ENCODE peak calls at places on chromosomes 11 and 22, in seven cellular contexts. One of them, this sample, is unnamed.
A peak's percentile ranks its signal among the peaks of the same experiment; 100 is the strongest.

GRCh38 chr11:47603295-47603694 is 9.1 kb upstream of the C1QTNF4 start:
- DNase-seq in suprapubic skin: no peak
- DNase-seq in foreskin keratinocyte: no peak
- DNase-seq in lower leg skin: no peak
- DNase-seq in BJ: no peak
- DNase-seq in brain microvascular endothelial cell: no peak
- DNase-seq in bronchial epithelial cell: no peak
- DNase-seq in this sample: no peak

GRCh38 chr11:59761985-59762384 is 6.8 kb downstream of the STX3 start:
- DNase-seq in bronchial epithelial cell: no peak
- DNase-seq in BJ: no peak
- DNase-seq in lower leg skin: no peak
- DNase-seq in brain microvascular endothelial cell: no peak
- DNase-seq in suprapubic skin: no peak
- DNase-seq in foreskin keratinocyte: no peak
- DNase-seq in this sample: no peak

GRCh38 chr11:87007938-87008337 is 29.8 kb upstream of the TMEM135 start:
- DNase-seq in suprapubic skin: no peak
- DNase-seq in bronchial epithelial cell: no peak
- DNase-seq in foreskin keratinocyte: no peak
- DNase-seq in brain microvascular endothelial cell: no peak
- DNase-seq in lower leg skin: no peak
- DNase-seq in BJ: peak; percentile 23
- DNase-seq in this sample: no peak

GRCh38 chr11:14300661-14301304 is 58.2 kb downstream of the RRAS2 start:
- DNase-seq in lower leg skin: no peak
- DNase-seq in suprapubic skin: no peak
- DNase-seq in foreskin keratinocyte: peak; percentile 58
- DNase-seq in brain microvascular endothelial cell: peak; percentile 76
- DNase-seq in bronchial epithelial cell: peak; percentile 72
- DNase-seq in BJ: no peak
- DNase-seq in this sample: peak; percentile 6

GRCh38 chr11:61973603-61974162 is 6.2 kb upstream of the FTH1 start:
- DNase-seq in lower leg skin: peak; percentile 91
- DNase-seq in brain microvascular endothelial cell: no peak
- DNase-seq in BJ: no peak
- DNase-seq in foreskin keratinocyte: peak; percentile 87
- DNase-seq in suprapubic skin: no peak
- DNase-seq in bronchial epithelial cell: peak; percentile 91
- DNase-seq in this sample: no peak

GRCh38 chr11:30244255-30244654 is 13.4 kb downstream of the FSHB start:
- DNase-seq in BJ: no peak
- DNase-seq in bronchial epithelial cell: peak; percentile 79
- DNase-seq in foreskin keratinocyte: peak; percentile 83
- DNase-seq in lower leg skin: no peak
- DNase-seq in suprapubic skin: no peak
- DNase-seq in brain microvascular endothelial cell: peak; percentile 55
- DNase-seq in this sample: no peak

GRCh38 chr22:22474733-22475132 is 33.8 kb downstream of the ZNF280B start:
- DNase-seq in brain microvascular endothelial cell: no peak
- DNase-seq in BJ: no peak
- DNase-seq in foreskin keratinocyte: no peak
- DNase-seq in lower leg skin: no peak
- DNase-seq in suprapubic skin: no peak
- DNase-seq in bronchial epithelial cell: no peak
- DNase-seq in this sample: no peak

GRCh38 chr11:100105605-100106358 is 581.3 kb upstream of the ARHGAP42 start:
- DNase-seq in bronchial epithelial cell: no peak
- DNase-seq in lower leg skin: no peak
- DNase-seq in brain microvascular endothelial cell: no peak
- DNase-seq in BJ: no peak
- DNase-seq in suprapubic skin: no peak
- DNase-seq in foreskin keratinocyte: no peak
- DNase-seq in this sample: no peak

GRCh38 chr11:122784325-122785155 is 53.8 kb upstream of the CRTAM start:
- DNase-seq in suprapubic skin: no peak
- DNase-seq in lower leg skin: no peak
- DNase-seq in BJ: peak; percentile 79
- DNase-seq in bronchial epithelial cell: peak; percentile 79
- DNase-seq in brain microvascular endothelial cell: peak; percentile 94
- DNase-seq in foreskin keratinocyte: peak; percentile 90
- DNase-seq in this sample: peak; percentile 20

GRCh38 chr11:23021287-23021863 is 161.1 kb upstream of the CCDC179 start:
- DNase-seq in brain microvascular endothelial cell: peak; percentile 31
- DNase-seq in suprapubic skin: no peak
- DNase-seq in BJ: no peak
- DNase-seq in foreskin keratinocyte: peak; percentile 14
- DNase-seq in bronchial epithelial cell: peak; percentile 15
- DNase-seq in lower leg skin: no peak
- DNase-seq in this sample: no peak

GRCh38 chr22:41327124-41327523 is 25.8 kb downstream of the ZC3H7B start:
- DNase-seq in lower leg skin: no peak
- DNase-seq in foreskin keratinocyte: no peak
- DNase-seq in BJ: no peak
- DNase-seq in brain microvascular endothelial cell: no peak
- DNase-seq in suprapubic skin: no peak
- DNase-seq in bronchial epithelial cell: no peak
- DNase-seq in this sample: no peak

GRCh38 chr11:78460468-78460867 is 42.8 kb upstream of the GAB2 start:
- DNase-seq in BJ: no peak
- DNase-seq in suprapubic skin: no peak
- DNase-seq in bronchial epithelial cell: peak; percentile 41
- DNase-seq in brain microvascular endothelial cell: peak; percentile 48
- DNase-seq in lower leg skin: no peak
- DNase-seq in foreskin keratinocyte: peak; percentile 43
- DNase-seq in this sample: no peak

GRCh38 chr11:27282806-27283205 is 80.2 kb downstream of the CCDC34 start:
- DNase-seq in lower leg skin: no peak
- DNase-seq in suprapubic skin: no peak
- DNase-seq in brain microvascular endothelial cell: peak; percentile 63
- DNase-seq in BJ: no peak
- DNase-seq in bronchial epithelial cell: no peak
- DNase-seq in foreskin keratinocyte: no peak
- DNase-seq in this sample: no peak

DNA sequence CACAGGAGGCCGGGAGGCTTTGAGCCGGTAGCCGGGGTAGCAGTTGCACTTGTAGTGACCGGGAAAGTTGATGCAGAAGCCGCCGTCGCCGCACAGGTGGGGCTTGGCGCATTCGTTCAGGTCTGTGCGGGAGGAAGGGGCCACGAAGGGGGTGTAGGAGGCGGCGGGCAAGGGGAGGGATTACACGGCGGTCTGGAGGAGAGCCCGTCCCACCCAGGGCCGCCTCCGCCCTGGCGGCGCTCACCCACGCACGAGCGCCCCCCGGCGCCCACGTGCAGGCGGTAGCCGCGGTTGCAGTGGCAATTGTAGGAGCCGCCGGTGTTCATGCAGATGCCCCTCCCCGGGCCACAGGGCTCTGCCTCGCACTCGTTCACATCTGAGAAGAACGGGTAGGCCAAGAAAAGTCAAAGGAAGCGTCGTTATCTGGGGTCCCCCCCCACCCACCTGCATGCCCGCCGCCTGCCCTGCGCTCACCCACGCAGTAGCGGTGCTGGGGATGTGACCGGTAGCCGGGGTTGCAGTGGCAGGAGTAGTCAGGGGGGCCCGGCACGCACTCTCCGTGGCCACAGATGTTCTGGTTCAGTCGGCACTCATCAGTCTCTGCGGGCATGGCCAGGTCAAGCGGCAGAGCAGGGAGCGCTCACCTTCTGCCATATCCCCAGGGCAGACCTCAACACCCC is 10.6 kb downstream of the LTBP3 start:
- DNase-seq in brain microvascular endothelial cell: no peak
- DNase-seq in bronchial epithelial cell: no peak
- DNase-seq in BJ: no peak
- DNase-seq in suprapubic skin: no peak
- DNase-seq in lower leg skin: no peak
- DNase-seq in foreskin keratinocyte: no peak
- DNase-seq in this sample: no peak
- TF ChIP-seq CTCF in brain microvascular endothelial cell: no peak
- TF ChIP-seq CTCF in bronchial epithelial cell: no peak
- TF ChIP-seq CTCF in BJ: no peak
- TF ChIP-seq CTCF in suprapubic skin: no peak
- TF ChIP-seq CTCF in lower leg skin: no peak
- TF ChIP-seq CTCF in foreskin keratinocyte: no peak
- TF ChIP-seq CTCF in this sample: no peak

GRCh38 chr11:132278801-132279574 is 908.6 kb downstream of the NTM start:
- DNase-seq in bronchial epithelial cell: peak; percentile 29
- DNase-seq in lower leg skin: no peak
- DNase-seq in suprapubic skin: no peak
- DNase-seq in foreskin keratinocyte: peak; percentile 59
- DNase-seq in brain microvascular endothelial cell: peak; percentile 69
- DNase-seq in BJ: no peak
- DNase-seq in this sample: no peak
- TF ChIP-seq CTCF in bronchial epithelial cell: peak; percentile 39
- TF ChIP-seq CTCF in lower leg skin: no peak
- TF ChIP-seq CTCF in suprapubic skin: no peak
- TF ChIP-seq CTCF in foreskin keratinocyte: peak; percentile 62
- TF ChIP-seq CTCF in brain microvascular endothelial cell: peak; percentile 68
- TF ChIP-seq CTCF in BJ: peak; percentile 68
- TF ChIP-seq CTCF in this sample: no peak

GRCh38 chr11:102561636-102562035 is 31.1 kb upstream of the MMP7 start:
- DNase-seq in suprapubic skin: no peak
- DNase-seq in foreskin keratinocyte: no peak
- DNase-seq in bronchial epithelial cell: no peak
- DNase-seq in lower leg skin: no peak
- DNase-seq in BJ: no peak
- DNase-seq in brain microvascular endothelial cell: no peak
- DNase-seq in this sample: no peak

GRCh38 chr11:102555091-102555490 is 24.5 kb upstream of the MMP7 start:
- DNase-seq in bronchial epithelial cell: no peak
- DNase-seq in BJ: no peak
- DNase-seq in brain microvascular endothelial cell: no peak
- DNase-seq in suprapubic skin: no peak
- DNase-seq in lower leg skin: no peak
- DNase-seq in foreskin keratinocyte: no peak
- DNase-seq in this sample: no peak

GRCh38 chr11:102560555-102561011 is 30.0 kb upstream of the MMP7 start:
- DNase-seq in lower leg skin: no peak
- DNase-seq in suprapubic skin: no peak
- DNase-seq in foreskin keratinocyte: peak; percentile 37
- DNase-seq in brain microvascular endothelial cell: peak; percentile 38
- DNase-seq in bronchial epithelial cell: peak; percentile 41
- DNase-seq in BJ: peak; percentile 57
- DNase-seq in this sample: no peak

GRCh38 chr11:102564110-102564509 is 33.6 kb upstream of the MMP7 start:
- DNase-seq in bronchial epithelial cell: peak; percentile 99
- DNase-seq in suprapubic skin: no peak
- DNase-seq in BJ: peak; percentile 38
- DNase-seq in lower leg skin: no peak
- DNase-seq in foreskin keratinocyte: peak; percentile 95
- DNase-seq in brain microvascular endothelial cell: no peak
- DNase-seq in this sample: no peak

GRCh38 chr11:102559839-102560238 is 29.3 kb upstream of the MMP7 start:
- DNase-seq in foreskin keratinocyte: no peak
- DNase-seq in BJ: no peak
- DNase-seq in bronchial epithelial cell: no peak
- DNase-seq in lower leg skin: no peak
- DNase-seq in brain microvascular endothelial cell: no peak
- DNase-seq in suprapubic skin: no peak
- DNase-seq in this sample: no peak
- TF ChIP-seq CTCF in foreskin keratinocyte: no peak
- TF ChIP-seq CTCF in BJ: no peak
- TF ChIP-seq CTCF in bronchial epithelial cell: no peak
- TF ChIP-seq CTCF in lower leg skin: no peak
- TF ChIP-seq CTCF in brain microvascular endothelial cell: no peak
- TF ChIP-seq CTCF in suprapubic skin: no peak
- TF ChIP-seq CTCF in this sample: no peak

GRCh38 chr11:70799386-70799785 is 401.1 kb downstream of the CTTN start:
- DNase-seq in lower leg skin: no peak
- DNase-seq in brain microvascular endothelial cell: peak; percentile 58
- DNase-seq in bronchial epithelial cell: no peak
- DNase-seq in BJ: no peak
- DNase-seq in foreskin keratinocyte: no peak
- DNase-seq in suprapubic skin: no peak
- DNase-seq in this sample: no peak

GRCh38 chr11:70790671-70791300 is 392.5 kb downstream of the CTTN start:
- DNase-seq in bronchial epithelial cell: no peak
- DNase-seq in BJ: no peak
- DNase-seq in suprapubic skin: no peak
- DNase-seq in lower leg skin: no peak
- DNase-seq in foreskin keratinocyte: no peak
- DNase-seq in brain microvascular endothelial cell: no peak
- DNase-seq in this sample: no peak

GRCh38 chr11:70798296-70798695 is 400.0 kb downstream of the CTTN start:
- DNase-seq in bronchial epithelial cell: no peak
- DNase-seq in lower leg skin: no peak
- DNase-seq in suprapubic skin: no peak
- DNase-seq in BJ: no peak
- DNase-seq in foreskin keratinocyte: no peak
- DNase-seq in brain microvascular endothelial cell: no peak
- DNase-seq in this sample: no peak

GRCh38 chr11:70802185-70802584 is 403.9 kb downstream of the CTTN start:
- DNase-seq in brain microvascular endothelial cell: no peak
- DNase-seq in bronchial epithelial cell: no peak
- DNase-seq in BJ: no peak
- DNase-seq in suprapubic skin: no peak
- DNase-seq in foreskin keratinocyte: no peak
- DNase-seq in lower leg skin: no peak
- DNase-seq in this sample: no peak

DNA sequence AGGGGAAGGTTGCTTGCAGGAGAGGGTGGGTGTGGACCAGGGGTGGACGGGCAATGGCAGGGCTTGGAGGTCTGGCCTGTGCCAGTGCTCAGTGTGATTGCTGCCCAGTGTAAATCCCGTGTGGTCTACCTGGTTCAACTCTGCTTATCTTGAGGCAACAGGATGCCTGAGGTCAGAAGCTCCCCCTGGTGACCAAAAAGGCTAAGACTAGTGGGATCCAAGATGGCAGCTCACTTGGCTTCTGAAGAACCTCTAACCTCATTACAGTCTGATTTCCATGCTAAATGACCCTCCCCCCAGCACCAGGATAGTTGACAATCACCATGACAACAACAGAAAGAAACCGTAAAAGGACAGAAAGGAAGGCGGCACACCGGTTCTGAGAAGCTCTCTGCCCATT is 398.3 kb downstream of the CTTN start:
- DNase-seq in brain microvascular endothelial cell: no peak
- DNase-seq in foreskin keratinocyte: no peak
- DNase-seq in bronchial epithelial cell: peak; percentile 3
- DNase-seq in suprapubic skin: no peak
- DNase-seq in BJ: no peak
- DNase-seq in lower leg skin: no peak
- DNase-seq in this sample: no peak
- TF ChIP-seq CTCF in brain microvascular endothelial cell: peak; percentile 12
- TF ChIP-seq CTCF in foreskin keratinocyte: peak; percentile 15
- TF ChIP-seq CTCF in bronchial epithelial cell: peak; percentile 21
- TF ChIP-seq CTCF in suprapubic skin: no peak
- TF ChIP-seq CTCF in BJ: no peak
- TF ChIP-seq CTCF in lower leg skin: no peak
- TF ChIP-seq CTCF in this sample: no peak

This sample was measured in thoracic aorta.